ENCODE peak calls at places on chromosomes 1 and 21, in ten cellular contexts. One of them, this sample, is unnamed.

GRCh38 chr1:162389021-162389818 is 7.7 kb downstream of the C1orf226 start:
- DNase-seq in NB4: no peak
- DNase-seq in CD8-positive, alpha-beta T cell: no peak
- DNase-seq in HFF-Myc: peak; percentile 65
- DNase-seq in SK-MEL-5: no peak
- DNase-seq in islet precursor cell: peak; percentile 70
- DNase-seq in stimulated activated CD4-positive, alpha-beta T cell treated with anti-CD3 and anti-CD28 coated beads, Interleukin-2, amount 100 ng/mL, for 48 hours: no peak
- DNase-seq in activated CD4-positive, alpha-beta T cell treated with anti-CD3 and anti-CD28 coated beads, Interleukin-2, amount 50 U/mL, for 24 hours: no peak
- DNase-seq in EH: peak; percentile 62
- DNase-seq in retina: no peak
- DNase-seq in this sample: no peak

GRCh38 chr21:38083534-38083933 is 167.3 kb upstream of the KCNJ6 start:
- DNase-seq in HFF-Myc: no peak
- DNase-seq in SK-MEL-5: peak; percentile 17
- DNase-seq in CD8-positive, alpha-beta T cell: no peak
- DNase-seq in NB4: no peak
- DNase-seq in activated CD4-positive, alpha-beta T cell treated with anti-CD3 and anti-CD28 coated beads, Interleukin-2, amount 50 U/mL, for 24 hours: no peak
- DNase-seq in stimulated activated CD4-positive, alpha-beta T cell treated with anti-CD3 and anti-CD28 coated beads, Interleukin-2, amount 100 ng/mL, for 48 hours: no peak
- DNase-seq in retina: no peak
- DNase-seq in EH: no peak
- DNase-seq in islet precursor cell: no peak
- DNase-seq in this sample: no peak

GRCh38 chr1:59136541-59137335 is 160.2 kb upstream of the FGGY start:
- DNase-seq in activated CD4-positive, alpha-beta T cell treated with anti-CD3 and anti-CD28 coated beads, Interleukin-2, amount 50 U/mL, for 24 hours: no peak
- DNase-seq in stimulated activated CD4-positive, alpha-beta T cell treated with anti-CD3 and anti-CD28 coated beads, Interleukin-2, amount 100 ng/mL, for 48 hours: no peak
- DNase-seq in retina: no peak
- DNase-seq in islet precursor cell: no peak
- DNase-seq in SK-MEL-5: no peak
- DNase-seq in NB4: no peak
- DNase-seq in CD8-positive, alpha-beta T cell: no peak
- DNase-seq in HFF-Myc: no peak
- DNase-seq in EH: peak; percentile 51
- DNase-seq in this sample: peak; percentile 35

GRCh38 chr1:227944066-227944930 is 3.4 kb downstream of the WNT9A start:
- DNase-seq in EH: no peak
- DNase-seq in NB4: no peak
- DNase-seq in retina: no peak
- DNase-seq in SK-MEL-5: no peak
- DNase-seq in stimulated activated CD4-positive, alpha-beta T cell treated with anti-CD3 and anti-CD28 coated beads, Interleukin-2, amount 100 ng/mL, for 48 hours: no peak
- DNase-seq in islet precursor cell: peak; percentile 47
- DNase-seq in activated CD4-positive, alpha-beta T cell treated with anti-CD3 and anti-CD28 coated beads, Interleukin-2, amount 50 U/mL, for 24 hours: no peak
- DNase-seq in CD8-positive, alpha-beta T cell: no peak
- DNase-seq in HFF-Myc: no peak
- DNase-seq in this sample: peak; percentile 31

GRCh38 chr1:61585714-61586113 is 139.2 kb downstream of the TM2D1 start:
- DNase-seq in NB4: no peak
- DNase-seq in EH: no peak
- DNase-seq in HFF-Myc: no peak
- DNase-seq in CD8-positive, alpha-beta T cell: no peak
- DNase-seq in SK-MEL-5: peak; percentile 8
- DNase-seq in activated CD4-positive, alpha-beta T cell treated with anti-CD3 and anti-CD28 coated beads, Interleukin-2, amount 50 U/mL, for 24 hours: no peak
- DNase-seq in retina: no peak
- DNase-seq in stimulated activated CD4-positive, alpha-beta T cell treated with anti-CD3 and anti-CD28 coated beads, Interleukin-2, amount 100 ng/mL, for 48 hours: no peak
- DNase-seq in islet precursor cell: no peak
- DNase-seq in this sample: peak; percentile 16

GRCh38 chr1:1954831-1955441 is 35.9 kb upstream of the TMEM52 start:
- DNase-seq in EH: no peak
- DNase-seq in NB4: no peak
- DNase-seq in retina: no peak
- DNase-seq in HFF-Myc: no peak
- DNase-seq in activated CD4-positive, alpha-beta T cell treated with anti-CD3 and anti-CD28 coated beads, Interleukin-2, amount 50 U/mL, for 24 hours: no peak
- DNase-seq in stimulated activated CD4-positive, alpha-beta T cell treated with anti-CD3 and anti-CD28 coated beads, Interleukin-2, amount 100 ng/mL, for 48 hours: peak; percentile 36
- DNase-seq in SK-MEL-5: no peak
- DNase-seq in islet precursor cell: no peak
- DNase-seq in CD8-positive, alpha-beta T cell: no peak
- DNase-seq in this sample: no peak

GRCh38 chr1:107782192-107782845 is 182.7 kb downstream of the VAV3 start:
- DNase-seq in NB4: peak; percentile 68
- DNase-seq in stimulated activated CD4-positive, alpha-beta T cell treated with anti-CD3 and anti-CD28 coated beads, Interleukin-2, amount 100 ng/mL, for 48 hours: peak; percentile 56
- DNase-seq in activated CD4-positive, alpha-beta T cell treated with anti-CD3 and anti-CD28 coated beads, Interleukin-2, amount 50 U/mL, for 24 hours: no peak
- DNase-seq in islet precursor cell: no peak
- DNase-seq in CD8-positive, alpha-beta T cell: no peak
- DNase-seq in SK-MEL-5: peak; percentile 64
- DNase-seq in EH: peak; percentile 58
- DNase-seq in retina: peak; percentile 47
- DNase-seq in HFF-Myc: peak; percentile 25
- DNase-seq in this sample: peak; percentile 77

GRCh38 chr1:25174730-25175612 is 57.3 kb downstream of the SYF2 start:
- DNase-seq in stimulated activated CD4-positive, alpha-beta T cell treated with anti-CD3 and anti-CD28 coated beads, Interleukin-2, amount 100 ng/mL, for 48 hours: no peak
- DNase-seq in NB4: no peak
- DNase-seq in CD8-positive, alpha-beta T cell: no peak
- DNase-seq in islet precursor cell: no peak
- DNase-seq in SK-MEL-5: peak; percentile 20
- DNase-seq in EH: no peak
- DNase-seq in retina: no peak
- DNase-seq in activated CD4-positive, alpha-beta T cell treated with anti-CD3 and anti-CD28 coated beads, Interleukin-2, amount 50 U/mL, for 24 hours: no peak
- DNase-seq in HFF-Myc: no peak
- DNase-seq in this sample: no peak

GRCh38 chr1:153466908-153467307 is 6.5 kb upstream of the S100A7 start:
- DNase-seq in NB4: no peak
- DNase-seq in HFF-Myc: no peak
- DNase-seq in activated CD4-positive, alpha-beta T cell treated with anti-CD3 and anti-CD28 coated beads, Interleukin-2, amount 50 U/mL, for 24 hours: no peak
- DNase-seq in islet precursor cell: no peak
- DNase-seq in SK-MEL-5: no peak
- DNase-seq in EH: peak; percentile 63
- DNase-seq in CD8-positive, alpha-beta T cell: no peak
- DNase-seq in retina: no peak
- DNase-seq in stimulated activated CD4-positive, alpha-beta T cell treated with anti-CD3 and anti-CD28 coated beads, Interleukin-2, amount 100 ng/mL, for 48 hours: no peak
- DNase-seq in this sample: peak; percentile 67

GRCh38 chr1:223654083-223654482 is 11.4 kb downstream of the CAPN8 start:
- DNase-seq in stimulated activated CD4-positive, alpha-beta T cell treated with anti-CD3 and anti-CD28 coated beads, Interleukin-2, amount 100 ng/mL, for 48 hours: no peak
- DNase-seq in NB4: no peak
- DNase-seq in SK-MEL-5: no peak
- DNase-seq in EH: no peak
- DNase-seq in activated CD4-positive, alpha-beta T cell treated with anti-CD3 and anti-CD28 coated beads, Interleukin-2, amount 50 U/mL, for 24 hours: no peak
- DNase-seq in CD8-positive, alpha-beta T cell: no peak
- DNase-seq in HFF-Myc: no peak
- DNase-seq in retina: no peak
- DNase-seq in islet precursor cell: no peak
- DNase-seq in this sample: no peak

This sample was measured in fibroblast of the aortic adventitia.